ENCODE peak calls at places on chromosome 21, in seven cellular contexts. One of them, this sample, is unnamed.

GRCh38 chr21:32389337-32390015 is 3.3 kb downstream of the URB1 start:
- DNase-seq in left lung: no peak
- DNase-seq in heart left ventricle: no peak
- DNase-seq in CD4-positive, alpha-beta memory T cell: no peak
- DNase-seq in effector memory CD4-positive, alpha-beta T cell: no peak
- DNase-seq in PC-3: no peak
- DNase-seq in GM12864: no peak
- DNase-seq in this sample: no peak

GRCh38 chr21:32359719-32360260 is 33.0 kb downstream of the URB1 start:
- DNase-seq in GM12864: no peak
- DNase-seq in PC-3: peak; percentile 49
- DNase-seq in left lung: no peak
- DNase-seq in heart left ventricle: no peak
- DNase-seq in CD4-positive, alpha-beta memory T cell: no peak
- DNase-seq in effector memory CD4-positive, alpha-beta T cell: no peak
- DNase-seq in this sample: no peak

GRCh38 chr21:38472709-38473108 is 25.6 kb downstream of the ERG start:
- DNase-seq in GM12864: no peak
- DNase-seq in PC-3: no peak
- DNase-seq in heart left ventricle: peak; percentile 27
- DNase-seq in CD4-positive, alpha-beta memory T cell: no peak
- DNase-seq in effector memory CD4-positive, alpha-beta T cell: no peak
- DNase-seq in left lung: no peak
- DNase-seq in this sample: no peak

GRCh38 chr21:14675774-14676530 is 129.8 kb upstream of the SAMSN1 start:
- DNase-seq in PC-3: no peak
- DNase-seq in left lung: no peak
- DNase-seq in heart left ventricle: no peak
- DNase-seq in GM12864: peak; percentile 67
- DNase-seq in CD4-positive, alpha-beta memory T cell: peak; percentile 70
- DNase-seq in effector memory CD4-positive, alpha-beta T cell: no peak
- DNase-seq in this sample: peak; percentile 71

GRCh38 chr21:35204850-35205564 is 155.9 kb upstream of the RUNX1 start:
- DNase-seq in heart left ventricle: peak; percentile 89
- DNase-seq in effector memory CD4-positive, alpha-beta T cell: no peak
- DNase-seq in PC-3: no peak
- DNase-seq in GM12864: no peak
- DNase-seq in CD4-positive, alpha-beta memory T cell: no peak
- DNase-seq in left lung: peak; percentile 86
- DNase-seq in this sample: peak; percentile 54

GRCh38 chr21:35850029-35850428 is 210.3 kb downstream of the SETD4 start:
- DNase-seq in GM12864: no peak
- DNase-seq in CD4-positive, alpha-beta memory T cell: no peak
- DNase-seq in PC-3: no peak
- DNase-seq in heart left ventricle: no peak
- DNase-seq in effector memory CD4-positive, alpha-beta T cell: no peak
- DNase-seq in left lung: no peak
- DNase-seq in this sample: no peak

GRCh38 chr21:43012596-43012995 is 38.2 kb downstream of the PKNOX1 start:
- DNase-seq in GM12864: no peak
- DNase-seq in left lung: no peak
- DNase-seq in heart left ventricle: no peak
- DNase-seq in PC-3: peak; percentile 66
- DNase-seq in effector memory CD4-positive, alpha-beta T cell: no peak
- DNase-seq in CD4-positive, alpha-beta memory T cell: no peak
- DNase-seq in this sample: no peak

GRCh38 chr21:15759469-15759868 is 29.7 kb downstream of the USP25 start:
- DNase-seq in heart left ventricle: no peak
- DNase-seq in GM12864: no peak
- DNase-seq in left lung: no peak
- DNase-seq in effector memory CD4-positive, alpha-beta T cell: no peak
- DNase-seq in PC-3: no peak
- DNase-seq in CD4-positive, alpha-beta memory T cell: no peak
- DNase-seq in this sample: no peak

GRCh38 chr21:39489380-39489924 is 37.7 kb downstream of the SH3BGR start:
- DNase-seq in GM12864: no peak
- DNase-seq in effector memory CD4-positive, alpha-beta T cell: no peak
- DNase-seq in left lung: no peak
- DNase-seq in heart left ventricle: no peak
- DNase-seq in CD4-positive, alpha-beta memory T cell: no peak
- DNase-seq in PC-3: no peak
- DNase-seq in this sample: no peak

GRCh38 chr21:16587141-16587570 is 857.4 kb downstream of the USP25 start:
- DNase-seq in CD4-positive, alpha-beta memory T cell: no peak
- DNase-seq in effector memory CD4-positive, alpha-beta T cell: no peak
- DNase-seq in left lung: no peak
- DNase-seq in GM12864: no peak
- DNase-seq in PC-3: peak; percentile 46
- DNase-seq in heart left ventricle: peak; percentile 32
- DNase-seq in this sample: no peak

GRCh38 chr21:18954415-18954972 is 550.9 kb upstream of the TMPRSS15 start:
- DNase-seq in PC-3: no peak
- DNase-seq in CD4-positive, alpha-beta memory T cell: no peak
- DNase-seq in effector memory CD4-positive, alpha-beta T cell: no peak
- DNase-seq in GM12864: no peak
- DNase-seq in left lung: no peak
- DNase-seq in heart left ventricle: no peak
- DNase-seq in this sample: no peak

GRCh38 chr21:35207322-35207721 is 158.2 kb upstream of the RUNX1 start:
- DNase-seq in GM12864: no peak
- DNase-seq in left lung: no peak
- DNase-seq in PC-3: no peak
- DNase-seq in heart left ventricle: no peak
- DNase-seq in effector memory CD4-positive, alpha-beta T cell: no peak
- DNase-seq in CD4-positive, alpha-beta memory T cell: no peak
- DNase-seq in this sample: no peak

GRCh38 chr21:36254106-36254941 is 65.7 kb upstream of the MORC3 start:
- DNase-seq in effector memory CD4-positive, alpha-beta T cell: no peak
- DNase-seq in left lung: no peak
- DNase-seq in CD4-positive, alpha-beta memory T cell: no peak
- DNase-seq in GM12864: no peak
- DNase-seq in PC-3: no peak
- DNase-seq in heart left ventricle: no peak
- DNase-seq in this sample: no peak

GRCh38 chr21:40678681-40679284 is 168.2 kb downstream of the DSCAM start:
- DNase-seq in GM12864: no peak
- DNase-seq in effector memory CD4-positive, alpha-beta T cell: no peak
- DNase-seq in heart left ventricle: no peak
- DNase-seq in CD4-positive, alpha-beta memory T cell: no peak
- DNase-seq in left lung: no peak
- DNase-seq in PC-3: no peak
- DNase-seq in this sample: no peak

GRCh38 chr21:29245104-29245643 is 53.5 kb upstream of the BACH1 start:
- DNase-seq in heart left ventricle: no peak
- DNase-seq in left lung: no peak
- DNase-seq in effector memory CD4-positive, alpha-beta T cell: no peak
- DNase-seq in CD4-positive, alpha-beta memory T cell: no peak
- DNase-seq in GM12864: no peak
- DNase-seq in PC-3: no peak
- DNase-seq in this sample: no peak

GRCh38 chr21:39525129-39525528 is 73.4 kb downstream of the SH3BGR start:
- DNase-seq in GM12864: no peak
- DNase-seq in effector memory CD4-positive, alpha-beta T cell: no peak
- DNase-seq in PC-3: no peak
- DNase-seq in CD4-positive, alpha-beta memory T cell: no peak
- DNase-seq in heart left ventricle: no peak
- DNase-seq in left lung: peak; percentile 72
- DNase-seq in this sample: no peak

GRCh38 chr21:29860346-29860745 is 79.5 kb downstream of the GRIK1 start:
- DNase-seq in CD4-positive, alpha-beta memory T cell: no peak
- DNase-seq in PC-3: no peak
- DNase-seq in left lung: no peak
- DNase-seq in effector memory CD4-positive, alpha-beta T cell: no peak
- DNase-seq in GM12864: no peak
- DNase-seq in heart left ventricle: no peak
- DNase-seq in this sample: no peak

GRCh38 chr21:32475162-32475812 is 62.8 kb downstream of the EVA1C start:
- DNase-seq in GM12864: no peak
- DNase-seq in PC-3: peak; percentile 52
- DNase-seq in CD4-positive, alpha-beta memory T cell: no peak
- DNase-seq in left lung: no peak
- DNase-seq in heart left ventricle: no peak
- DNase-seq in effector memory CD4-positive, alpha-beta T cell: no peak
- DNase-seq in this sample: no peak

GRCh38 chr21:17491716-17492414 is 21.0 kb upstream of the CXADR start:
- DNase-seq in effector memory CD4-positive, alpha-beta T cell: no peak
- DNase-seq in left lung: peak; percentile 47
- DNase-seq in heart left ventricle: no peak
- DNase-seq in PC-3: peak; percentile 94
- DNase-seq in GM12864: no peak
- DNase-seq in CD4-positive, alpha-beta memory T cell: no peak
- DNase-seq in this sample: peak; percentile 11

GRCh38 chr21:46226920-46227599 is 1.5 kb downstream of the LSS start:
- DNase-seq in PC-3: no peak
- DNase-seq in CD4-positive, alpha-beta memory T cell: no peak
- DNase-seq in effector memory CD4-positive, alpha-beta T cell: no peak
- DNase-seq in heart left ventricle: no peak
- DNase-seq in GM12864: no peak
- DNase-seq in left lung: no peak
- DNase-seq in this sample: no peak

GRCh38 chr21:46227811-46228344 is 696 bp downstream of the LSS start:
- DNase-seq in heart left ventricle: no peak
- DNase-seq in effector memory CD4-positive, alpha-beta T cell: no peak
- DNase-seq in left lung: no peak
- DNase-seq in PC-3: no peak
- DNase-seq in GM12864: no peak
- DNase-seq in CD4-positive, alpha-beta memory T cell: peak; percentile 12
- DNase-seq in this sample: no peak

GRCh38 chr21:46228345-46229051 is at the start of gene LSS:
- DNase-seq in PC-3: peak; percentile 98
- DNase-seq in GM12864: peak; percentile 93
- DNase-seq in heart left ventricle: peak; percentile 97
- DNase-seq in CD4-positive, alpha-beta memory T cell: peak; percentile 98
- DNase-seq in effector memory CD4-positive, alpha-beta T cell: peak; percentile 98
- DNase-seq in left lung: peak; percentile 99
- DNase-seq in this sample: peak; percentile 97

GRCh38 chr21:46223217-46223616 is 5.4 kb downstream of the LSS start:
- DNase-seq in effector memory CD4-positive, alpha-beta T cell: no peak
- DNase-seq in heart left ventricle: no peak
- DNase-seq in left lung: no peak
- DNase-seq in GM12864: no peak
- DNase-seq in PC-3: no peak
- DNase-seq in CD4-positive, alpha-beta memory T cell: no peak
- DNase-seq in this sample: no peak

DNA sequence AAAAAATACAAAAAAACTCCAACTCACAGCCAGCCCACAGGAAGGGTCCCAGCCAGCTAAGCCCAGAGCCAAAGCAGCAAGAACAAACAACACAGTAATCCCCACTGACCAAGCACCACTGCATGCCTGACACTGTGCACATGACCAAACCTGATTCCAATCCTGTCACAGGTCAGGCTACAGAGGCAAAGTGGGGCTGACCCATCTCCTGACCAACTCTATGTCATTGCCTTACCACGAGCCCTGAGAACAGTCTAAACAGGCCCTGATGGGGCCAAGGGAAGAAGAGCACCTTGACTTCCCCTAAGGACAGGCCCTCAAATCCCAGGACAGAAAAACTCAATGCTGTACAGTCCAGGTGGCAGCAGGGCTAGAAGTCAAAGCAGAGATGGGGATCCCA is 2.4 kb downstream of the LSS start:
- DNase-seq in GM12864: no peak
- DNase-seq in left lung: no peak
- DNase-seq in CD4-positive, alpha-beta memory T cell: no peak
- DNase-seq in PC-3: no peak
- DNase-seq in heart left ventricle: no peak
- DNase-seq in effector memory CD4-positive, alpha-beta T cell: no peak
- DNase-seq in this sample: no peak
- H3K4me3 ChIP-seq in GM12864: peak overlapping the region; percentile 4
- H3K4me3 ChIP-seq in left lung: peak overlapping the region; percentile 98
- H3K4me3 ChIP-seq in CD4-positive, alpha-beta memory T cell: no peak overlapping the region
- H3K4me3 ChIP-seq in PC-3: peak overlapping the region; percentile 72
- H3K4me3 ChIP-seq in heart left ventricle: no peak overlapping the region
- H3K4me3 ChIP-seq in effector memory CD4-positive, alpha-beta T cell: no peak overlapping the region
- H3K4me3 ChIP-seq in this sample: no peak overlapping the region

GRCh38 chr21:44506279-44507255 is 33.4 kb downstream of the KRTAP10-1 start:
- DNase-seq in heart left ventricle: no peak
- DNase-seq in effector memory CD4-positive, alpha-beta T cell: no peak
- DNase-seq in GM12864: no peak
- DNase-seq in left lung: no peak
- DNase-seq in CD4-positive, alpha-beta memory T cell: no peak
- DNase-seq in PC-3: no peak
- DNase-seq in this sample: no peak
- H3K4me3 ChIP-seq in heart left ventricle: no peak overlapping the region
- H3K4me3 ChIP-seq in effector memory CD4-positive, alpha-beta T cell: no peak overlapping the region
- H3K4me3 ChIP-seq in GM12864: no peak overlapping the region
- H3K4me3 ChIP-seq in left lung: no peak overlapping the region
- H3K4me3 ChIP-seq in CD4-positive, alpha-beta memory T cell: no peak overlapping the region
- H3K4me3 ChIP-seq in PC-3: no peak overlapping the region
- H3K4me3 ChIP-seq in this sample: no peak overlapping the region

GRCh38 chr21:46038341-46038829 is 56.8 kb downstream of the COL6A1 start:
- DNase-seq in CD4-positive, alpha-beta memory T cell: no peak
- DNase-seq in PC-3: no peak
- DNase-seq in effector memory CD4-positive, alpha-beta T cell: no peak
- DNase-seq in left lung: no peak
- DNase-seq in GM12864: no peak
- DNase-seq in heart left ventricle: no peak
- DNase-seq in this sample: no peak
- H3K4me3 ChIP-seq in CD4-positive, alpha-beta memory T cell: no peak overlapping the region
- H3K4me3 ChIP-seq in PC-3: no peak overlapping the region
- H3K4me3 ChIP-seq in effector memory CD4-positive, alpha-beta T cell: no peak overlapping the region
- H3K4me3 ChIP-seq in left lung: no peak overlapping the region
- H3K4me3 ChIP-seq in GM12864: no peak overlapping the region
- H3K4me3 ChIP-seq in heart left ventricle: no peak overlapping the region
- H3K4me3 ChIP-seq in this sample: no peak overlapping the region

GRCh38 chr21:25790122-25790951 is 55.6 kb downstream of the GABPA start:
- DNase-seq in left lung: no peak
- DNase-seq in GM12864: no peak
- DNase-seq in CD4-positive, alpha-beta memory T cell: peak; percentile 17
- DNase-seq in heart left ventricle: no peak
- DNase-seq in effector memory CD4-positive, alpha-beta T cell: no peak
- DNase-seq in PC-3: peak; percentile 58
- DNase-seq in this sample: peak; percentile 35
- H3K4me3 ChIP-seq in left lung: peak overlapping the region; percentile 9
- H3K4me3 ChIP-seq in GM12864: no peak overlapping the region
- H3K4me3 ChIP-seq in CD4-positive, alpha-beta memory T cell: peak overlapping the region; percentile 35
- H3K4me3 ChIP-seq in heart left ventricle: no peak overlapping the region
- H3K4me3 ChIP-seq in effector memory CD4-positive, alpha-beta T cell: peak overlapping the region; percentile 52
- H3K4me3 ChIP-seq in PC-3: peak overlapping the region; percentile 54
- H3K4me3 ChIP-seq in this sample: peak overlapping the region; percentile 15

DNA sequence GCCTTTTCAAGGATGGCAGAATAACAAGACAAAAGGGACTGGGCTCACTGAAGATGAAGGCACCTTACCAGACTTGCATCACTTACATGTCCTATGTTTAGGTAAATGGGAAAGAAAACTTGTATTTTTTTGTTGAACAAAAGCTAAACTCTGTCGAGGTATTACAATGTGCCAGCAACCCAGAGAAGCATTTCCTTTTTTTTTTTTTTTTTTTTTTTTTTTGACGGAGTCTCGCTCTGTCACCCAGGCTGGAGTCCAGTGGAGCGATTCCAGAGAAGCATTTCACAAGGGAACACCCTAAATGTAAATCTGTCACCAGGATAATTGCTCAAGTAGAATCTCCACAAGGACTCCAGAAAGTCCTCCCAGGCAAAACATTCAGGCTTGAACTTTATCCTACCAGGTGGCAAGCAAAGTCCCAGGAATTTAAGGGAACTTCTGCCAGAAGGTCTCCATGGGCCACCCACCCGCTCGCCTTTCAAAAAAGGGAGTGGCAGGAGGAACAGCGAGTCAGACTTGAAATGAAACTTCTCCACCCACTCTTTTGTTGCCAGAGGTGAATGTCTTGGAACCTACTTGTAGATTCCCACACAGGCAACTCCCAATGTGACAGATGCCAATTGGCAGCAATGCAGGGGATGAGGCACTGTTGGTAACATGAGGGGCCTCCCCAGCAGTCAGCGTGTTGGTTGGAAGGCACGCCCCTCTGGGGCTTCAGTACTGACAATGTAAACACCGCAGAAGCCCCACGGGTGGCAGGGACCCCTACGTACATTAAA is 125.0 kb downstream of the TIAM1 start:
- DNase-seq in GM12864: no peak
- DNase-seq in heart left ventricle: peak; percentile 16
- DNase-seq in left lung: peak; percentile 47
- DNase-seq in effector memory CD4-positive, alpha-beta T cell: no peak
- DNase-seq in PC-3: peak; percentile 97
- DNase-seq in CD4-positive, alpha-beta memory T cell: no peak
- DNase-seq in this sample: no peak
- H3K4me3 ChIP-seq in GM12864: no peak overlapping the region
- H3K4me3 ChIP-seq in heart left ventricle: no peak overlapping the region
- H3K4me3 ChIP-seq in left lung: no peak overlapping the region
- H3K4me3 ChIP-seq in effector memory CD4-positive, alpha-beta T cell: no peak overlapping the region
- H3K4me3 ChIP-seq in PC-3: peak overlapping the region; percentile 57
- H3K4me3 ChIP-seq in CD4-positive, alpha-beta memory T cell: no peak overlapping the region
- H3K4me3 ChIP-seq in this sample: no peak overlapping the region